ENCODE peak calls at places on chromosomes 13 and 19, in five cellular contexts. One of them, this sample, is unnamed.

GRCh38 chr19:14383898-14384669 is 2.8 kb downstream of the ADGRE5 start:
- DNase-seq in epithelial cell of proximal tubule: no peak
- DNase-seq in GM06990: peak
- DNase-seq in fibroblast of lung: peak
- DNase-seq in cardiac fibroblast: peak
- DNase-seq in this sample: no peak

GRCh38 chr19:56080669-56081401 is 40.3 kb downstream of the ZNF787 start:
- DNase-seq in cardiac fibroblast: peak
- DNase-seq in epithelial cell of proximal tubule: no peak
- DNase-seq in fibroblast of lung: peak
- DNase-seq in GM06990: peak
- DNase-seq in this sample: peak

GRCh38 chr19:27676334-27676733 is 1536.6 kb downstream of the UQCRFS1 start:
- DNase-seq in cardiac fibroblast: no peak
- DNase-seq in GM06990: no peak
- DNase-seq in epithelial cell of proximal tubule: no peak
- DNase-seq in fibroblast of lung: no peak
- DNase-seq in this sample: no peak

GRCh38 chr19:18368504-18369222 is 17.3 kb upstream of the GDF15 start:
- DNase-seq in epithelial cell of proximal tubule: no peak
- DNase-seq in GM06990: no peak
- DNase-seq in cardiac fibroblast: no peak
- DNase-seq in fibroblast of lung: no peak
- DNase-seq in this sample: no peak

GRCh38 chr19:45878043-45878794 is 7.7 kb downstream of the IRF2BP1 start:
- DNase-seq in fibroblast of lung: no peak
- DNase-seq in GM06990: no peak
- DNase-seq in epithelial cell of proximal tubule: no peak
- DNase-seq in cardiac fibroblast: no peak
- DNase-seq in this sample: no peak

GRCh38 chr19:29882719-29883105 is 59.3 kb upstream of the URI1 start:
- DNase-seq in cardiac fibroblast: no peak
- DNase-seq in GM06990: no peak
- DNase-seq in fibroblast of lung: no peak
- DNase-seq in epithelial cell of proximal tubule: no peak
- DNase-seq in this sample: no peak

GRCh38 chr13:74270018-74270417 is 135.8 kb upstream of the KLF12 start:
- DNase-seq in GM06990: no peak
- DNase-seq in epithelial cell of proximal tubule: no peak
- DNase-seq in cardiac fibroblast: no peak
- DNase-seq in fibroblast of lung: no peak
- DNase-seq in this sample: no peak

GRCh38 chr19:17865364-17866311 is 5.9 kb downstream of the RPL18A start:
- DNase-seq in fibroblast of lung: no peak
- DNase-seq in cardiac fibroblast: peak
- DNase-seq in GM06990: no peak
- DNase-seq in epithelial cell of proximal tubule: no peak
- DNase-seq in this sample: no peak

GRCh38 chr13:30576528-30576927 is 41.2 kb upstream of the USPL1 start:
- DNase-seq in fibroblast of lung: peak
- DNase-seq in epithelial cell of proximal tubule: no peak
- DNase-seq in GM06990: no peak
- DNase-seq in cardiac fibroblast: peak
- DNase-seq in this sample: no peak

GRCh38 chr13:109567315-109567714 is 219.1 kb downstream of the IRS2 start:
- DNase-seq in epithelial cell of proximal tubule: no peak
- DNase-seq in cardiac fibroblast: peak
- DNase-seq in fibroblast of lung: peak
- DNase-seq in GM06990: no peak
- DNase-seq in this sample: no peak

GRCh38 chr13:109380457-109380856 is 405.9 kb downstream of the IRS2 start:
- DNase-seq in cardiac fibroblast: no peak
- DNase-seq in fibroblast of lung: no peak
- DNase-seq in epithelial cell of proximal tubule: no peak
- DNase-seq in GM06990: no peak
- DNase-seq in this sample: no peak

GRCh38 chr13:26707122-26708006 is 53.2 kb downstream of the GPR12 start:
- DNase-seq in fibroblast of lung: peak
- DNase-seq in cardiac fibroblast: peak
- DNase-seq in GM06990: no peak
- DNase-seq in epithelial cell of proximal tubule: peak
- DNase-seq in this sample: peak

GRCh38 chr19:14088634-14089411 is 1.7 kb downstream of the SAMD1 start:
- DNase-seq in epithelial cell of proximal tubule: no peak
- DNase-seq in fibroblast of lung: no peak
- DNase-seq in GM06990: no peak
- DNase-seq in cardiac fibroblast: no peak
- DNase-seq in this sample: no peak

GRCh38 chr19:41484822-41485221 is 41.9 kb downstream of the ERICH4 start:
- DNase-seq in GM06990: no peak
- DNase-seq in cardiac fibroblast: no peak
- DNase-seq in fibroblast of lung: no peak
- DNase-seq in epithelial cell of proximal tubule: no peak
- DNase-seq in this sample: no peak

DNA sequence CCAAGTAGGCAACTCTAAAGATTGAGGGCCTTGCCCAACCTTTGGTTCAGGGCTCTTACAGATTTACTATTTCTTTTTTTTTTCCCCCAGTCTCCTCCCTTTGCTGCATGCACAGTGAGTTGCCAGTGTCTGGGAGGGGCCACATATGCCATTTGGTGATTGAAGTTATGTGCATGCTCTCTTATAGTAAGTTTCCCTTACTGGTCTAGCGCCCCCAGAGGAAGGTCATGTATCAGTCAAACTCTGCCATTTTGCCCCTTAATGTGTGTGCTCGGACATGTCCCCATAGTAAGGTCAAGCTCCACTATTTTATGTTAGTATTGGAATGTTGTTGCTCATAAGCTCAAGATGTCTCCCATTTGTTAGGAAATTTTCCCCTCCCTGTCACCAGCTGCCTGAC is 1138.0 kb upstream of the SLC10A2 start:
- DNase-seq in epithelial cell of proximal tubule: no peak
- DNase-seq in fibroblast of lung: no peak
- DNase-seq in GM06990: no peak
- DNase-seq in cardiac fibroblast: no peak
- DNase-seq in this sample: no peak
- TF ChIP-seq CTCF in epithelial cell of proximal tubule: peak
- TF ChIP-seq CTCF in fibroblast of lung: no peak
- TF ChIP-seq CTCF in GM06990: peak
- TF ChIP-seq CTCF in cardiac fibroblast: no peak
- TF ChIP-seq CTCF in this sample: no peak

DNA sequence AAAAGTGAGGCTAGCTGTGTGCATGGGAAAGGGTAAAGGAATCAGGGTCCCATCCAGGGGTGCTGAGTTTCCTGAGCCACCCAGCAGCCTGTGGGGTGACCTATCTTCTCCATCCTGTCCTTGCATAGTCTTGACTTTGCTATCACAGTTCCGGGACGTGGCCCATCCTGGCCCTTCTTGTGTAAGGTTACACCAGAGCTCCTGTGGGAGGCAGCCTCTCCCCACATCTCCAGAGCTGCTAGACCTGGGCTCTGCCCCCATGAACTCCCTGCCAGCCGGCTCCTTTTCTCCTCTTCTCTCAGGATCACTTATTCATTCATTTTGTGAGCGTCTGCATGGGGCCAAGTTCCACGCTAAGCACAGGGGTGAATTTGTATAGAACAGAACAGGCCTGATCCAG is 238.9 kb downstream of the TSHZ3 start:
- DNase-seq in epithelial cell of proximal tubule: no peak
- DNase-seq in GM06990: no peak
- DNase-seq in cardiac fibroblast: peak
- DNase-seq in fibroblast of lung: peak
- DNase-seq in this sample: no peak
- TF ChIP-seq CTCF in epithelial cell of proximal tubule: peak
- TF ChIP-seq CTCF in GM06990: no peak
- TF ChIP-seq CTCF in cardiac fibroblast: peak
- TF ChIP-seq CTCF in fibroblast of lung: peak
- TF ChIP-seq CTCF in this sample: peak

GRCh38 chr13:110890279-110891150 is 24.4 kb downstream of the ANKRD10 start:
- DNase-seq in GM06990: no peak
- DNase-seq in epithelial cell of proximal tubule: no peak
- DNase-seq in fibroblast of lung: no peak
- DNase-seq in cardiac fibroblast: no peak
- DNase-seq in this sample: no peak

GRCh38 chr13:110887955-110888333 is 26.9 kb downstream of the ANKRD10 start:
- DNase-seq in GM06990: no peak
- DNase-seq in cardiac fibroblast: no peak
- DNase-seq in fibroblast of lung: no peak
- DNase-seq in epithelial cell of proximal tubule: no peak
- DNase-seq in this sample: no peak

GRCh38 chr13:110886475-110887241 is 28.2 kb downstream of the ANKRD10 start:
- DNase-seq in cardiac fibroblast: no peak
- DNase-seq in fibroblast of lung: no peak
- DNase-seq in epithelial cell of proximal tubule: no peak
- DNase-seq in GM06990: no peak
- DNase-seq in this sample: no peak

GRCh38 chr13:110887242-110887954 is 27.5 kb downstream of the ANKRD10 start:
- DNase-seq in GM06990: no peak
- DNase-seq in cardiac fibroblast: no peak
- DNase-seq in fibroblast of lung: no peak
- DNase-seq in epithelial cell of proximal tubule: no peak
- DNase-seq in this sample: no peak

GRCh38 chr13:110888390-110888789 is 26.5 kb downstream of the ANKRD10 start:
- DNase-seq in GM06990: no peak
- DNase-seq in epithelial cell of proximal tubule: no peak
- DNase-seq in fibroblast of lung: no peak
- DNase-seq in cardiac fibroblast: no peak
- DNase-seq in this sample: no peak
- TF ChIP-seq CTCF in GM06990: no peak
- TF ChIP-seq CTCF in epithelial cell of proximal tubule: no peak
- TF ChIP-seq CTCF in fibroblast of lung: no peak
- TF ChIP-seq CTCF in cardiac fibroblast: no peak
- TF ChIP-seq CTCF in this sample: no peak

DNA sequence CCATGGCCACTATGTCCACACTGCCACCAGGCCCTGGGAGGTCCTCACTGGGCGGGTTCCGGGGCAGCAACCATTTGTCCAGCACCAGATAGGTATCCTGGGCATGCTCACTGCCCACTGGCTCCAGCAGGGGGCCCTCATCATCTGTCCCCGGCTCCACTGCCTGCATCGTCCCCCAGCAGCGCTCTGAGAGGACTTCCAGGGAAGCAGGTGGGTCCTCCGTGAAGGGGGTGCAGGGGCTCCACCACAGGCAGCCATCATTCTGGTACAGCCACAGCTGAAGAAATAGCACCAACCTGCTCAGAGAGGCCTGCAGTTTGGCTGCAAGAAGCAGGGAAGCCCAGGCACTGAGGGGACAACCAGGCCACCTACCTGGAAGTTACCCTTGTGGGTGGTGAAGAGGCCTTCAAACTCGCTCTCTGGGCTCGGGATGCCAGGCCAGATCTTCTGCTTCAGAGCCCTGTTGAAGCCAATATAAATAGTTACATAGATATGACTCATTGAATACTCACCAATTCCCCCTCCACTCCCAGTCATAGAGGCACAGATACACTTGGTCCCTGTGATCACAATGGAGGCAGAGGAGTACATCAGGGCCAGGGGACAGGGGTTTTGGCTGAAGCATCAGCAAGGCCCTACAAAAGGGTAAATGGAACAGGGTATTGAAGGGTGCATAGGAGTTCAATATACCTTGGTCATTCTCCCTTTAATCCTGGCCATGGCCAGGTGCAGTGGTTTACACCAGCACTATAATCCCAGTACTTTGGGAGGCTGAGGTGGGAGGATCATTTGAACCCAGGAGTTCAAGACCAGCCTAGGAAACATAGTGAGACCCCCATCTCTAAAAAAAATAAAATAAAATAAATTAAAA is 4.1 kb downstream of the SWSAP1 start:
- DNase-seq in cardiac fibroblast: peak
- DNase-seq in GM06990: no peak
- DNase-seq in fibroblast of lung: peak
- DNase-seq in epithelial cell of proximal tubule: no peak
- DNase-seq in this sample: no peak
- TF ChIP-seq CTCF in cardiac fibroblast: peak
- TF ChIP-seq CTCF in GM06990: peak
- TF ChIP-seq CTCF in fibroblast of lung: peak
- TF ChIP-seq CTCF in epithelial cell of proximal tubule: peak
- TF ChIP-seq CTCF in this sample: peak

GRCh38 chr13:114311387-114311786 is 2.9 kb upstream of the CHAMP1 start:
- DNase-seq in GM06990: no peak
- DNase-seq in fibroblast of lung: no peak
- DNase-seq in cardiac fibroblast: no peak
- DNase-seq in epithelial cell of proximal tubule: no peak
- DNase-seq in this sample: no peak

GRCh38 chr13:114315074-114315785 is 927 bp downstream of the CHAMP1 start:
- DNase-seq in cardiac fibroblast: no peak
- DNase-seq in GM06990: no peak
- DNase-seq in fibroblast of lung: no peak
- DNase-seq in epithelial cell of proximal tubule: no peak
- DNase-seq in this sample: no peak

GRCh38 chr13:114313061-114313860 is 1.0 kb upstream of the CHAMP1 start:
- DNase-seq in fibroblast of lung: no peak
- DNase-seq in cardiac fibroblast: peak
- DNase-seq in GM06990: peak
- DNase-seq in epithelial cell of proximal tubule: no peak
- DNase-seq in this sample: no peak

GRCh38 chr13:114311908-114312307 is 2.4 kb upstream of the CHAMP1 start:
- DNase-seq in fibroblast of lung: no peak
- DNase-seq in cardiac fibroblast: peak
- DNase-seq in epithelial cell of proximal tubule: no peak
- DNase-seq in GM06990: no peak
- DNase-seq in this sample: no peak

DNA sequence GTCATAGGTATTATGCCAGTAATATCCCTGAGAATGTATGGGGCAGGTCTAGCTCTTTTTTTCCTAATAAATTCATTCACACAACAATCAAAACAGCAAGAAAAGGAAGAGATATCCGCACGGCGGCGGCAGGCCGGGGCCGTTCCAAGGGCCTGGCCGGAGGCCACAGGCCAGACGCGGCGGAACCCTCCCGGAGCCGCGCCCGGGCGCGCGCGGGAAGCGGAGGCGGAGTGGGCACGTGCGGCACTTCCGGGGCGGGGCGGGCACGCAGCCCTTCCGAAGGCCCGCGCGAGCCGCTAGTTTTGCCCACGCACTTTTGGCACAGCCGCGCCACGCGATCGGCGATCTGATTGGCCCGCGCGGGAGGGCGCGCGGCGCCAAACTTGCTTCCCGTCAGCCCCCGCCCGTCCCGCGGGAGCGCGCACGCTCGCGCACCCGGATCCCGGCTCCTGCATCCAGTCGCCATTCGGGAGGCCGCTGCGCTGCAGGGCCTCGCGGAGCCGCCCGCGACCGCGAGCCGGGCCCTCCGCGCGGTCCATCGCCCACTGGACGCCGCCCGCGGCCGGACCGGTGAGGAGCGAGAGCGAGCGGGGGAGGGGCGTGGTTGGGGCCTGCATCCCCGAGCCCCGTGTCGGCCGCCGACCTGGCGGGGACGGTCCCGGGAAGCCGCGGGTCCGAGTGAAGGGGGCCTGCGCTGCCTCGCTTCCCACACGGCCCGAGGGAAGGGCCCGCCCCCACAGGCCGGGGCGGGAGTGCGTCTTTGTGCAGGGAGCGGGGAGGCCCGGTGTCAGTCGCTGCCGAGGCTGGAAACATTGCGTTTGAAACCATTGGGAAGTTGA is at the start of gene CHAMP1:
- DNase-seq in fibroblast of lung: peak
- DNase-seq in cardiac fibroblast: peak
- DNase-seq in GM06990: peak
- DNase-seq in epithelial cell of proximal tubule: peak
- DNase-seq in this sample: peak
- TF ChIP-seq CTCF in fibroblast of lung: no peak
- TF ChIP-seq CTCF in cardiac fibroblast: no peak
- TF ChIP-seq CTCF in GM06990: no peak
- TF ChIP-seq CTCF in epithelial cell of proximal tubule: no peak
- TF ChIP-seq CTCF in this sample: no peak

This sample was measured in HFF-Myc.